ENCODE peak calls at places on chromosomes 3 and 15, in five cellular contexts. Y is neuronal stem cell, L is trophoblast cell, V is H9, E is H1. N is an unnamed sample.

GRCh38 chr15:52480990-52481389 is 47.7 kb downstream of the MYO5A start:
- DNase-seq in E (no peak), V (no peak), Y (no peak), L (no peak), N (no peak)

GRCh38 chr3:60147249-60147648 is 1097.4 kb upstream of the CFAP20DC start:
- DNase-seq in Y (peak; percentile 21), E (no peak), L (no peak), V (no peak), N (no peak)

GRCh38 chr3:185200639-185201038 is 47.8 kb upstream of the C3orf70 start:
- DNase-seq in E (no peak), Y (no peak), V (no peak), L (no peak), N (no peak)

GRCh38 chr15:61519296-61519695 is 290.2 kb upstream of the RORA start:
- DNase-seq in Y (no peak), V (no peak), L (no peak), E (no peak), N (no peak)

GRCh38 chr3:167684389-167684993 is 30.7 kb upstream of the WDR49 start:
- DNase-seq in V (no peak), L (peak; percentile 94), E (peak; percentile 58), Y (peak; percentile 59), N (peak; percentile 73)

GRCh38 chr3:174198199-174198598 is 660.9 kb upstream of the NAALADL2 start:
- DNase-seq in V (no peak), L (no peak), E (no peak), Y (no peak), N (peak; percentile 78)

GRCh38 chr15:90315276-90315982 is 36.7 kb upstream of the ZNF774 start:
- DNase-seq in E (peak; percentile 29), V (no peak), Y (no peak), L (peak; percentile 50), N (peak; percentile 84)

GRCh38 chr3:42749753-42750231 is 23.3 kb downstream of the CCDC13 start:
- DNase-seq in E (no peak), Y (no peak), V (peak; percentile 68), L (peak; percentile 33), N (no peak)

GRCh38 chr15:75659928-75660645 is 12.4 kb downstream of the SNX33 start:
- DNase-seq in L (no peak), E (no peak), V (no peak), Y (no peak), N (no peak)

GRCh38 chr3:41819200-41819599 is 142.7 kb downstream of the ULK4 start:
- DNase-seq in Y (no peak), E (no peak), V (no peak), L (peak; percentile 34), N (no peak)

GRCh38 chr3:123749716-123750115 is 134.4 kb downstream of the MYLK start:
- DNase-seq in L (peak; percentile 83), V (no peak), E (peak; percentile 24), Y (no peak), N (peak; percentile 93)

GRCh38 chr3:77052733-77053680 is 13.1 kb downstream of the ROBO2 start:
- DNase-seq in E (no peak), V (no peak), L (no peak), Y (no peak), N (no peak)

GRCh38 chr15:100778831-100779288 is 100.8 kb upstream of the ALDH1A3 start:
- DNase-seq in Y (no peak), L (no peak), E (peak; percentile 33), V (no peak), N (no peak)

GRCh38 chr3:13461169-13462124 is 18.7 kb upstream of the HDAC11 start:
- DNase-seq in L (peak; percentile 63), E (peak; percentile 97), Y (peak; percentile 76), V (peak; percentile 93), N (peak; percentile 39)

GRCh38 chr3:188241072-188241471 is 87.1 kb downstream of the LPP start:
- DNase-seq in L (no peak), V (no peak), Y (no peak), E (no peak), N (peak; percentile 86)

GRCh38 chr15:69460481-69460880 is 7.9 kb downstream of the RPLP1 start:
- DNase-seq in L (no peak), E (no peak), V (no peak), Y (no peak), N (no peak)
- H2BK12ac ChIP-seq in L (no peak overlapping the region), E (no peak overlapping the region), V (no peak overlapping the region), Y (no peak overlapping the region), N (no peak overlapping the region)

GRCh38 chr15:70558406-70559222 is 204.7 kb downstream of the UACA start:
- DNase-seq in L (no peak), E (no peak), Y (no peak), V (peak; percentile 24), N (no peak)

GRCh38 chr15:70557506-70558258 is 205.7 kb downstream of the UACA start:
- DNase-seq in E (peak; percentile 34), Y (no peak), V (peak; percentile 10), L (no peak), N (no peak)

GRCh38 chr15:70556376-70556775 is 207.0 kb downstream of the UACA start:
- DNase-seq in Y (no peak), V (peak; percentile 2), E (peak; percentile 39), L (no peak), N (no peak)

GRCh38 chr15:70556804-70557203 is 206.6 kb downstream of the UACA start:
- DNase-seq in V (peak; percentile 9), L (no peak), Y (no peak), E (no peak), N (no peak)

DNA sequence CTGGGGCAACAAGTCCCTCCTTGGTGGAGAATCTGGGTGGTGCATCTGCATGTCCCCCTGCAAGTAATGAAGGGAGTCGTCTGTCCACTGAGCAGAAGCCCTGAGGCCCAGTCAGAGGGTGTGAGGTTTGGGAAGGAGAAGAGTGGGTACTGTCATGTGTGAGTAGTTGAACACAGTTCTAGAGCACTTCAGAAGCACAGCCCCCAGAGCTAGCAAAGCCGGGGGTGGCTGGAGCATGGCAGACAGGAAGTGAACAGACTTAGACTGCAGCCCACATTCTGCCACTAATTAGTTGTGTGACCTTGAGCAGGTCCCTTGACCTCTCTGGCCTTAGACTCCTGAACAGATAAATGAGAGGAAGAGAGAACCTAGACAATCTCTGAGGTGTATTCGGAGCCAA is 207.6 kb downstream of the UACA start:
- DNase-seq in E (peak; percentile 33), Y (no peak), L (no peak), V (peak; percentile 15), N (no peak)
- H2BK12ac ChIP-seq in E (no peak overlapping the region), Y (no peak overlapping the region), L (no peak overlapping the region), V (no peak overlapping the region), N (no peak overlapping the region)

GRCh38 chr15:96324192-96324895 is 6.2 kb upstream of the NR2F2 start:
- DNase-seq in E (no peak), V (no peak), Y (no peak), L (peak; percentile 43), N (peak; percentile 48)
- H2BK12ac ChIP-seq in E (no peak overlapping the region), V (no peak overlapping the region), Y (no peak overlapping the region), L (peak overlapping the region; percentile 91), N (peak overlapping the region; percentile 100)

GRCh38 chr3:33808559-33808958 is 10.1 kb downstream of the PDCD6IP start:
- DNase-seq in Y (no peak), V (no peak), E (no peak), L (no peak), N (no peak)
- H2BK12ac ChIP-seq in Y (no peak overlapping the region), V (no peak overlapping the region), E (no peak overlapping the region), L (no peak overlapping the region), N (no peak overlapping the region)

DNA sequence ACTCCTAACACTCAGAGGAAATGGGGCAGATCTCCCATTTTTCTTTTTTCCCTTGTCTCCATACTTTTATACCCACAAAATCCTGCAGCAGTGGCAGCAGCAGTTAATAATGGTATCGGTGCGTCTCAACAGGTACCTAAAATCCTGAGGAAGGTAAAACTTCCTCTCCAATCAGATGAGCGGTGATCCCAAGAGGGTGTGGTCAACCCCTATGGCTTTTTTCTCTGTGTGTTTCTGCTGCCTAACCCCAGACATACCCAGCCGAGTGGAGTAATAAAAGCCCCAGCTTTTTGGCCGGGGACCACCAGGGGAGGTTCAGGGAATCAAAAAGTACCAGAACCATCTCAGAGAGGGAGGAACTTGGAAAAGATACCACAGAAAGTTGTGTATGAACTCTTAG is 9.1 kb downstream of the GK5 start:
- DNase-seq in Y (no peak), L (peak; percentile 13), V (peak; percentile 31), E (no peak), N (no peak)
- H2BK12ac ChIP-seq in Y (no peak overlapping the region), L (no peak overlapping the region), V (no peak overlapping the region), E (no peak overlapping the region), N (no peak overlapping the region)

DNA sequence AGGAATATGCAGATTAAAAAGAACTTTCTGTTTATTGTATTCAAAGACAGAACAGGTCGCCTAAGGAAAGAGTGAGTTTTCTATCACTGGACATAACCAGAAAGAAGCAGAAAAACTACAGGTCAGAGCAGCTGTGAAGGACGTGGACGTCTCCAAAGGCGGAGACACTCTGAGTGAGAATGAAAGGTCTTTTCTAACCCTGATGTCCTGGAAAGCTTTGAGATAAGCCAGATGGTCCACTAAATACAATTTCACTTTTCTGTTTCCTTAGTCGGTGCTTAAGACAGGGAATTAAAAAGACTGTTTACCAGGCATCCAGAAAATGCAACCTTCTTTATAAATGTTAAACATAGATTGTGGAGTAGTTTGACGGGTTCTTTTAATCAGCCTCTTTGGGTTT is 360.4 kb downstream of the FGF12 start:
- DNase-seq in V (no peak), E (no peak), L (no peak), Y (no peak), N (no peak)
- H2BK12ac ChIP-seq in V (no peak overlapping the region), E (no peak overlapping the region), L (no peak overlapping the region), Y (no peak overlapping the region), N (no peak overlapping the region)